ENCODE peak calls at places on chromosomes 12 and 14, in eight cellular contexts. J, R, N, Z, B, U, S and P are unnamed samples.

GRCh38 chr14:100895411-100895810 is 8.1 kb downstream of the RTL1 start:
- DNase-seq in J (no peak), R (peak; percentile 28), N (no peak), Z (no peak), B (no peak), U (no peak), S (no peak), P (no peak)

GRCh38 chr12:95218164-95218851 is 701 bp downstream of the VEZT start:
- DNase-seq in J (peak; percentile 19), R (no peak), N (no peak), Z (no peak), B (no peak), U (peak; percentile 58), S (no peak), P (no peak)

GRCh38 chr12:93823616-93824410 is 146.6 kb downstream of the CRADD start:
- DNase-seq in J (no peak), R (no peak), N (no peak), Z (no peak), B (no peak), U (no peak), S (no peak), P (no peak)

GRCh38 chr12:65823481-65824313 is 586 bp upstream of the HMGA2 start:
- DNase-seq in J (no peak), R (peak; percentile 65), N (no peak), Z (no peak), B (no peak), U (peak; percentile 58), S (peak; percentile 25), P (no peak)

GRCh38 chr12:108551556-108551955 is 9.4 kb downstream of the SART3 start:
- DNase-seq in J (no peak), R (no peak), N (no peak), Z (no peak), B (no peak), U (peak; percentile 65), S (no peak), P (no peak)

GRCh38 chr12:13288937-13289643 is 92.6 kb downstream of the EMP1 start:
- DNase-seq in J (no peak), R (no peak), N (no peak), Z (no peak), B (no peak), U (no peak), S (no peak), P (no peak)

GRCh38 chr14:68397371-68397779 is 395.5 kb downstream of the ZFP36L1 start:
- DNase-seq in J (no peak), R (peak; percentile 81), N (no peak), Z (no peak), B (no peak), U (no peak), S (peak; percentile 54), P (peak; percentile 56)

GRCh38 chr14:105029402-105029801 is 8.5 kb upstream of the CDCA4 start:
- DNase-seq in J (no peak), R (no peak), N (no peak), Z (no peak), B (no peak), U (no peak), S (no peak), P (no peak)

GRCh38 chr14:78835052-78835451 is 664.9 kb downstream of the NRXN3 start:
- DNase-seq in J (no peak), R (no peak), N (no peak), Z (no peak), B (no peak), U (no peak), S (no peak), P (peak; percentile 35)

GRCh38 chr14:100116134-100116533 is 43.3 kb downstream of the DEGS2 start:
- DNase-seq in J (no peak), R (no peak), N (no peak), Z (no peak), B (no peak), U (no peak), S (no peak), P (peak; percentile 91)

GRCh38 chr12:97968641-97969171 is 506.1 kb downstream of the RMST start:
- DNase-seq in J (no peak), R (no peak), N (no peak), Z (no peak), B (no peak), U (no peak), S (no peak), P (no peak)

GRCh38 chr14:102694530-102695171 is 82.6 kb upstream of the TRAF3 start:
- DNase-seq in J (peak; percentile 36), R (no peak), N (peak; percentile 47), Z (peak; percentile 19), B (peak; percentile 20), U (peak; percentile 73), S (no peak), P (no peak)
- H3K27ac ChIP-seq in J (no peak overlapping the region), R (no peak overlapping the region), N (no peak overlapping the region), Z (no peak overlapping the region), B (no peak overlapping the region), U (no peak overlapping the region), S (no peak overlapping the region), P (no peak overlapping the region)

DNA sequence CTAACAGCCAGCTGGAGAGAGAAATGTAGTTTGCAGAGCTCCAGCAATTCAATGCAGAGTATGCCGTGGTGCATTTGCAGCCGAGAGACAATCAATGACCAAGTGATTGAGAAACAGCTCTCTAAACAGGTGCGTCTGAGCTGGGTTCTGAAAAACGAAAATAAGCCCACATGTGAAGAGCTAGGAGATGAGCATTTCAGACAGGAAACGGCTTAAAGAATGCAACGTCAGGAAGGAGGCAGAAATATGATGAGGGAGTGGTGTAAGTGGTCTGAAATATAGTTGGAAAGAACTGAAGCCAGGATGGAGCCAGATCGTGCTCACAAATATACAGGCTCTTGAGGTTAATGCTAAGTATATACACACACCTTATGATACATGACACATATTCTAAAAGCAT is 2.5 kb upstream of the GARIN2 start:
- DNase-seq in J (no peak), R (no peak), N (no peak), Z (no peak), B (no peak), U (peak; percentile 34), S (no peak), P (no peak)
- H3K27ac ChIP-seq in J (no peak overlapping the region), R (no peak overlapping the region), N (no peak overlapping the region), Z (no peak overlapping the region), B (no peak overlapping the region), U (no peak overlapping the region), S (no peak overlapping the region), P (no peak overlapping the region)

DNA sequence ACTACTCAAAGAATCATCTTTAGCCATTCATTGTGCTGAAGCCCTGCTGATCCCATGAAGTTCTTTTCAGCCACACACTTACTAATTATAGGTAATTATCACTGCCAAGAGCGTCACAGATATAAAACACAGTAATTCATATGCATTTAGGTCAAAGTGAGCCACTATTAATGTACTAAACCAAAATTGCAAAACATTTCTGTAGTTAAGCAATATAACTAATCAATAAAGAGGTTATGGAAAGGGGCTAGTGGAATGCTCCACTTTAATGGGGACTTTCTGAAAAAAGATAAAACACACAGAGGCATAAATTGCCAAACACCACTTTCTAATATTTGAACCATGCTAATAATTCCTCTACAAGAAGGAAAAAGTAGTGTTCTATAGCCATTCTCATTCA is 6.8 kb upstream of the CEP128 start:
- DNase-seq in J (no peak), R (no peak), N (no peak), Z (no peak), B (no peak), U (no peak), S (no peak), P (no peak)
- H3K27ac ChIP-seq in J (no peak overlapping the region), R (no peak overlapping the region), N (no peak overlapping the region), Z (no peak overlapping the region), B (no peak overlapping the region), U (no peak overlapping the region), S (no peak overlapping the region), P (no peak overlapping the region)

GRCh38 chr12:53379389-53380103 is 430 bp upstream of the SP1 start:
- DNase-seq in J (peak; percentile 99), R (peak; percentile 100), N (peak; percentile 99), Z (peak; percentile 83), B (peak; percentile 100), U (peak; percentile 100), S (peak; percentile 97), P (peak; percentile 100)

GRCh38 chr12:53381739-53382630 is 2.0 kb downstream of the SP1 start:
- DNase-seq in J (peak; percentile 30), R (peak; percentile 76), N (peak; percentile 45), Z (peak; percentile 22), B (no peak), U (peak; percentile 44), S (peak; percentile 70), P (no peak)

GRCh38 chr12:53378705-53379388 is 1.1 kb upstream of the SP1 start:
- DNase-seq in J (no peak), R (no peak), N (no peak), Z (no peak), B (no peak), U (no peak), S (no peak), P (no peak)

GRCh38 chr12:53380797-53381738 is 1.1 kb downstream of the SP1 start:
- DNase-seq in J (no peak), R (peak; percentile 39), N (no peak), Z (no peak), B (no peak), U (peak; percentile 57), S (peak; percentile 23), P (no peak)

DNA sequence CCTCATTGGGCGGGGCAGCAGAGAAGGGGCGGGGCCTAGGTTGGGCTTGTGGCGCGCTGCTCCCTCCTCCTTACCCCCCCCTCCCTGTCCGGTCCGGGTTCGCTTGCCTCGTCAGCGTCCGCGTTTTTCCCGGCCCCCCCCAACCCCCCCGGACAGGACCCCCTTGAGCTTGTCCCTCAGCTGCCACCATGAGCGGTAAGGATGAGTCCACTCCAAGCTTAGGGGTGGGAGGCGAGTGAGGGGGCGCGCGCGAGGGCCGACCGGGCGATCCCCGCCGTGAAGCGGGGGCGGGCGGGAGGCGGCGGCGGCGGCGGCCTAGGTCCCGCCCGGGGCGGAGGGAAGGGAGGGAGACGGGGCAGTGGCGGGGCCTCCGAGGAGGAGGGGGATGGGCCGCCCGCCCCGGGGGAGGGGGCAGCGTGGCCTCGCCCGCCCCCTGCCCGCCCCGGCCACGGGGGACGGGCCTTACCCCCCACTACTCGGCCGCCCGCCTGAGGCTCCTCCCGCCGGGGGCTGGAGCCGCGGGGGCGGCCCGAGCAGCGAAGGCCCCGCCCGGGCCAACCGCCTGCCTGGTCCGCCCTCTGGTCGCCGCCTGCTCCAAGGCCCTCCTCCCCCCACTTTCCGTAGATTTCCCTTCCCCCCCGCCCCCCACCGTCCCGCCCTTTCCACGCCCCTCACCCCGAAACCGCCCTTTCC is at the start of gene SP1:
- DNase-seq in J (peak; percentile 83), R (peak; percentile 96), N (peak; percentile 82), Z (peak; percentile 98), B (peak; percentile 83), U (peak; percentile 93), S (peak; percentile 92), P (peak; percentile 74)
- H3K27ac ChIP-seq in J (peak within 1 kb of the TSS; percentile 84), R (peak within 1 kb of the TSS; percentile 98), N (peak within 1 kb of the TSS; percentile 99), Z (peak within 1 kb of the TSS; percentile 73), B (peak within 1 kb of the TSS; percentile 87), U (peak within 1 kb of the TSS; percentile 96), S (peak within 1 kb of the TSS; percentile 97), P (peak within 1 kb of the TSS; percentile 86)

GRCh38 chr14:73591690-73592448 is at the start of gene ACOT4:
- DNase-seq in J (peak; percentile 27), R (no peak), N (no peak), Z (peak; percentile 23), B (no peak), U (peak; percentile 20), S (no peak), P (no peak)
- H3K27ac ChIP-seq in J (peak within 1 kb of the TSS; percentile 60), R (no peak within 1 kb of the TSS), N (no peak within 1 kb of the TSS), Z (peak within 1 kb of the TSS; percentile 75), B (no peak within 1 kb of the TSS), U (no peak within 1 kb of the TSS), S (no peak within 1 kb of the TSS), P (peak within 1 kb of the TSS; percentile 64)

GRCh38 chr14:32426028-32426427 is 96.9 kb downstream of the AKAP6 start:
- DNase-seq in J (no peak), R (no peak), N (no peak), Z (no peak), B (no peak), U (no peak), S (no peak), P (no peak)
- H3K27ac ChIP-seq in J (no peak overlapping the region), R (no peak overlapping the region), N (no peak overlapping the region), Z (no peak overlapping the region), B (no peak overlapping the region), U (no peak overlapping the region), S (no peak overlapping the region), P (no peak overlapping the region)